ENCODE peak calls at places on chromosomes 4 and X, in nine cellular contexts. N is NCI-H2171; E is heart right ventricle; A is stimulated activated CD4-positive, alpha-beta T cell treated with anti-CD3 and anti-CD28 coated beads, Interleukin-1b, Interleukin-23, amount 100 ng/mL, for 1 hour; W is CD4-positive, CD25-positive, alpha-beta regulatory T cell; C is ACHN; I is GM20000; O is B cell; Z is MCF 10A. P is an unnamed sample.
A peak's percentile ranks its signal among the peaks of the same experiment; 100 is the strongest.

GRCh38 chr4:186936496-186937375 is 213.1 kb upstream of the FAT1 start:
- DNase-seq in A (no peak), I (no peak), W (no peak), E (no peak), Z (peak; percentile 24), O (no peak), C (peak; percentile 80), N (no peak), P (no peak)

GRCh38 chr4:2441393-2442174 is 22.8 kb downstream of the CFAP99 start:
- DNase-seq in Z (peak; percentile 68), W (peak; percentile 64), E (no peak), I (peak; percentile 94), C (peak; percentile 72), A (peak; percentile 31), O (peak; percentile 79), N (no peak), P (peak; percentile 95)

GRCh38 chr4:20603671-20604313 is 96.5 kb upstream of the PACRGL start:
- DNase-seq in W (no peak), C (peak; percentile 2), A (no peak), N (no peak), Z (peak; percentile 85), E (no peak), O (no peak), I (no peak), P (no peak)

GRCh38 chr4:52852696-52853095 is 9.4 kb upstream of the RASL11B start:
- DNase-seq in Z (no peak), W (no peak), C (no peak), A (no peak), O (no peak), N (no peak), E (no peak), I (no peak), P (no peak)

GRCh38 chrX:49177338-49177833 is 5.7 kb downstream of the PLP2 start:
- DNase-seq in O (no peak), I (no peak), N (no peak), C (no peak), E (no peak), A (no peak), W (no peak), Z (peak; percentile 54), P (no peak)

GRCh38 chr4:73917081-73917501 is 47.9 kb downstream of the CXCL1 start:
- DNase-seq in I (no peak), E (no peak), O (no peak), Z (peak; percentile 92), A (no peak), C (peak; percentile 72), W (no peak), N (no peak), P (no peak)

GRCh38 chr4:6471303-6472007 is 959 bp downstream of the PPP2R2C start:
- DNase-seq in I (peak; percentile 53), W (no peak), Z (no peak), O (no peak), E (no peak), A (no peak), C (peak; percentile 19), N (no peak), P (peak; percentile 35)

GRCh38 chrX:128973033-128973432 is 550.3 kb downstream of the SMARCA1 start:
- DNase-seq in Z (no peak), C (no peak), W (no peak), I (no peak), O (no peak), N (no peak), E (no peak), A (no peak), P (no peak)

GRCh38 chr4:124997907-124998306 is 285.4 kb upstream of the ANKRD50 start:
- DNase-seq in W (no peak), A (no peak), C (no peak), O (no peak), I (no peak), E (no peak), N (no peak), Z (no peak), P (no peak)

GRCh38 chr4:4461850-4462249 is 74.9 kb downstream of the NSG1 start:
- DNase-seq in A (no peak), E (no peak), W (peak; percentile 58), Z (no peak), I (no peak), C (no peak), N (no peak), O (no peak), P (no peak)

GRCh38 chr4:129822708-129823504 is 727.0 kb downstream of the C4orf33 start:
- DNase-seq in I (no peak), C (no peak), Z (peak; percentile 69), O (no peak), A (no peak), W (no peak), E (peak; percentile 18), N (peak; percentile 32), P (no peak)

GRCh38 chrX:13119386-13119785 is 75.0 kb upstream of the FAM9C start:
- DNase-seq in Z (no peak), O (no peak), E (no peak), W (no peak), N (no peak), A (no peak), C (no peak), I (no peak), P (no peak)

GRCh38 chr4:139009702-139010101 is 5.9 kb upstream of the NOCT start:
- DNase-seq in Z (no peak), A (no peak), O (no peak), N (no peak), C (no peak), E (no peak), I (no peak), W (no peak), P (no peak)

GRCh38 chr4:98473046-98473445 is 185.4 kb downstream of the TSPAN5 start:
- DNase-seq in W (no peak), A (no peak), Z (peak; percentile 79), O (no peak), E (no peak), C (no peak), I (no peak), N (no peak), P (no peak)

GRCh38 chrX:48460031-48460430 is 10.0 kb downstream of the SLC38A5 start:
- DNase-seq in O (no peak), W (no peak), N (no peak), C (no peak), I (no peak), E (no peak), Z (no peak), A (no peak), P (no peak)

GRCh38 chrX:84187501-84188319 is at the start of gene RPS6KA6:
- DNase-seq in W (no peak), E (no peak), C (peak; percentile 17), Z (no peak), O (peak; percentile 8), I (no peak), A (no peak), N (no peak), P (peak; percentile 39)

GRCh38 chrX:38806054-38806389 is 4.8 kb downstream of the MID1IP1 start:
- DNase-seq in E (no peak), W (no peak), C (no peak), Z (peak; percentile 62), N (peak; percentile 19), I (no peak), A (no peak), O (no peak), P (no peak)

GRCh38 chrX:43870758-43871419 is 11.4 kb downstream of the MAOB start:
- DNase-seq in W (no peak), E (peak; percentile 30), C (no peak), I (no peak), Z (no peak), O (no peak), N (no peak), A (no peak), P (no peak)

GRCh38 chr4:36243355-36244256 is 708 bp downstream of the ARAP2 start:
- DNase-seq in E (peak; percentile 63), Z (peak; percentile 73), O (peak; percentile 8), A (peak; percentile 37), I (peak; percentile 49), C (peak; percentile 59), N (peak; percentile 12), W (peak; percentile 48), P (no peak)

GRCh38 chr4:100428051-100428450 is 89.8 kb downstream of the EMCN start:
- DNase-seq in W (no peak), A (no peak), O (no peak), E (no peak), I (no peak), C (peak; percentile 7), Z (peak; percentile 93), N (no peak), P (no peak)

GRCh38 chr4:6601661-6602250 is 26.8 kb downstream of the MAN2B2 start:
- DNase-seq in N (no peak), Z (no peak), E (no peak), I (no peak), A (no peak), O (no peak), C (no peak), W (no peak), P (no peak)

GRCh38 chrX:107674480-107675364 is 46.4 kb downstream of the PRPS1 start:
- DNase-seq in E (peak; percentile 73), W (no peak), Z (peak; percentile 80), N (peak; percentile 60), O (peak; percentile 65), C (no peak), I (no peak), A (no peak), P (peak; percentile 16)

GRCh38 chr4:42654606-42655005 is 2.3 kb downstream of the ATP8A1 start:
- DNase-seq in C (peak; percentile 77), W (no peak), E (no peak), A (no peak), Z (peak; percentile 92), O (no peak), I (peak; percentile 35), N (no peak), P (peak; percentile 23)

GRCh38 chrX:65601530-65602281 is 65.7 kb upstream of the MSN start:
- DNase-seq in N (no peak), Z (peak; percentile 85), I (no peak), E (peak; percentile 88), A (no peak), O (peak; percentile 23), C (no peak), W (peak; percentile 27), P (no peak)

GRCh38 chrX:154350429-154351182 is 23.8 kb downstream of the FLNA start:
- DNase-seq in Z (no peak), N (no peak), C (no peak), O (no peak), I (no peak), W (no peak), E (no peak), A (no peak), P (no peak)